ENCODE peak calls at places on chromosomes 13 and 19, in eight cellular contexts. X is ovary, Z is heart right ventricle, G is body of pancreas, F is dorsolateral prefrontal cortex, Q is Calu3, L is mesothelial cell of epicardium, E is progenitor cell of endocrine pancreas. S is an unnamed sample.
A peak's percentile ranks its signal among the peaks of the same experiment; 100 is the strongest.

GRCh38 chr13:27533155-27533643 is 82.8 kb upstream of the MTIF3 start:
- DNase-seq in F (peak; percentile 66), L (peak; percentile 56), G (peak; percentile 90), E (peak; percentile 88), Q (peak; percentile 86), X (peak; percentile 64), Z (peak; percentile 79), S (peak; percentile 61)

GRCh38 chr13:48446454-48446853 is 33.5 kb upstream of the LPAR6 start:
- DNase-seq in Q (no peak), X (no peak), L (no peak), Z (no peak), E (no peak), G (no peak), F (no peak), S (no peak)

GRCh38 chr13:31594056-31594455 is 145.3 kb upstream of the RXFP2 start:
- DNase-seq in L (no peak), Q (no peak), X (no peak), F (no peak), E (no peak), G (no peak), Z (no peak), S (no peak)

GRCh38 chr13:109336730-109337129 is 449.7 kb downstream of the IRS2 start:
- DNase-seq in Q (no peak), F (no peak), E (no peak), Z (no peak), X (no peak), L (no peak), G (no peak), S (no peak)

GRCh38 chr13:30398601-30399072 is 23.7 kb upstream of the UBE2L5 start:
- DNase-seq in G (no peak), E (no peak), L (no peak), X (no peak), Q (no peak), F (no peak), Z (no peak), S (no peak)

GRCh38 chr19:40193587-40193849 is 2.3 kb downstream of the MAP3K10 start:
- DNase-seq in G (no peak), X (no peak), E (no peak), L (no peak), Z (no peak), Q (no peak), F (no peak), S (no peak)

GRCh38 chr19:29404951-29405727 is 120.7 kb upstream of the VSTM2B start:
- DNase-seq in Q (no peak), F (no peak), E (peak; percentile 19), L (peak; percentile 37), G (peak; percentile 10), X (peak; percentile 38), Z (no peak), S (no peak)

GRCh38 chr13:106151056-106151699 is 384.3 kb downstream of the EFNB2 start:
- DNase-seq in Q (peak; percentile 2), Z (no peak), X (no peak), F (no peak), L (no peak), G (no peak), E (no peak), S (no peak)

GRCh38 chr19:11375143-11375948 is 880 bp downstream of the SWSAP1 start:
- DNase-seq in L (no peak), Z (peak; percentile 50), E (no peak), G (peak; percentile 65), X (peak; percentile 71), Q (peak; percentile 7), F (peak; percentile 58), S (peak; percentile 59)

GRCh38 chr13:37306778-37307544 is 201.5 kb upstream of the CSNK1A1L start:
- DNase-seq in Q (peak; percentile 12), E (no peak), Z (no peak), F (no peak), G (no peak), X (no peak), L (no peak), S (no peak)

GRCh38 chr13:41267106-41267505 is 3.7 kb upstream of the MTRF1 start:
- DNase-seq in Z (no peak), F (no peak), Q (no peak), L (no peak), G (no peak), X (no peak), E (no peak), S (no peak)

GRCh38 chr13:50244913-50245574 is 229.8 kb downstream of the KCNRG start:
- DNase-seq in Q (peak; percentile 59), F (no peak), L (no peak), G (peak; percentile 32), Z (no peak), X (no peak), E (no peak), S (no peak)

GRCh38 chr13:87089391-87089790 is 581.8 kb upstream of the SLITRK5 start:
- DNase-seq in L (no peak), E (no peak), Q (no peak), X (no peak), F (no peak), G (no peak), Z (no peak), S (no peak)

GRCh38 chr13:44710576-44710975 is 134.4 kb upstream of the TSC22D1 start:
- DNase-seq in Z (no peak), E (no peak), Q (peak; percentile 23), L (no peak), G (no peak), F (no peak), X (no peak), S (no peak)

GRCh38 chr19:43432866-43433673 is 18.4 kb downstream of the TEX101 start:
- DNase-seq in Z (peak; percentile 37), L (no peak), Q (peak; percentile 86), E (peak; percentile 49), G (peak; percentile 66), F (no peak), X (no peak), S (peak; percentile 52)

GRCh38 chr13:93876236-93876635 is 603.2 kb downstream of the DCT start:
- DNase-seq in L (no peak), X (no peak), E (no peak), Z (no peak), F (no peak), Q (no peak), G (no peak), S (no peak)

GRCh38 chr19:31378404-31378803 is 29.2 kb upstream of the TSHZ3 start:
- DNase-seq in Z (peak; percentile 47), G (peak; percentile 46), E (no peak), X (peak; percentile 76), L (no peak), Q (no peak), F (no peak), S (no peak)

GRCh38 chr13:24005711-24006281 is 108.5 kb upstream of the C1QTNF9B start:
- DNase-seq in E (no peak), Z (no peak), L (no peak), X (no peak), F (no peak), Q (no peak), G (no peak), S (no peak)

GRCh38 chr13:99196466-99197256 is 4.0 kb upstream of the UBAC2 start:
- DNase-seq in Q (no peak), E (no peak), F (no peak), L (no peak), G (no peak), Z (no peak), X (no peak), S (no peak)

GRCh38 chr19:12838893-12839656 is 760 bp downstream of the MAST1 start:
- DNase-seq in Z (no peak), F (no peak), X (no peak), E (no peak), L (no peak), Q (no peak), G (no peak), S (no peak)

GRCh38 chr19:12836529-12836863 is 1.8 kb upstream of the MAST1 start:
- DNase-seq in F (no peak), G (no peak), L (no peak), X (no peak), Q (no peak), Z (no peak), E (no peak), S (no peak)

GRCh38 chr19:12837225-12837624 is 1.1 kb upstream of the MAST1 start:
- DNase-seq in X (no peak), L (no peak), Z (no peak), F (no peak), G (no peak), Q (no peak), E (no peak), S (no peak)

GRCh38 chr19:12840091-12841079 is 2.1 kb downstream of the MAST1 start:
- DNase-seq in Q (peak; percentile 59), L (peak; percentile 57), E (peak; percentile 69), X (no peak), Z (no peak), F (no peak), G (peak; percentile 65), S (no peak)

GRCh38 chr19:12838182-12838890 is at the start of gene MAST1:
- DNase-seq in G (peak; percentile 41), X (no peak), F (peak; percentile 57), Z (no peak), Q (peak; percentile 61), E (peak; percentile 51), L (no peak), S (peak; percentile 60)
- TF ChIP-seq CTCF in G (peak; percentile 66), X (no peak), F (peak; percentile 50), Z (peak; percentile 33), Q (peak; percentile 37), E (peak; percentile 71), L (peak; percentile 29), S (peak; percentile 47)

GRCh38 chr19:33798701-33799111 is 2.0 kb downstream of the KCTD15 start:
- DNase-seq in F (no peak), Z (no peak), G (no peak), L (no peak), E (no peak), X (no peak), Q (no peak), S (no peak)

GRCh38 chr19:33800012-33800680 is 3.5 kb downstream of the KCTD15 start:
- DNase-seq in Q (no peak), G (no peak), Z (no peak), F (no peak), X (no peak), L (no peak), E (no peak), S (no peak)

GRCh38 chr19:33799507-33799906 is 2.8 kb downstream of the KCTD15 start:
- DNase-seq in F (no peak), Q (no peak), Z (no peak), G (no peak), L (no peak), X (no peak), E (no peak), S (no peak)

GRCh38 chr19:33796164-33797100 is at the start of gene KCTD15:
- DNase-seq in Z (no peak), F (no peak), G (peak; percentile 40), X (peak; percentile 50), Q (peak; percentile 54), E (peak; percentile 43), L (no peak), S (no peak)

GRCh38 chr19:33797821-33798633 is 1.4 kb downstream of the KCTD15 start:
- DNase-seq in F (no peak), L (no peak), Z (peak; percentile 71), E (no peak), Q (peak; percentile 22), G (peak; percentile 70), X (peak; percentile 73), S (no peak)
- TF ChIP-seq CTCF in F (no peak), L (no peak), Z (no peak), E (no peak), Q (no peak), G (no peak), X (no peak), S (no peak)

GRCh38 chr19:19858751-19859150 is 6.9 kb upstream of the ZNF253 start:
- DNase-seq in E (no peak), F (no peak), G (no peak), Q (no peak), Z (no peak), L (no peak), X (no peak), S (no peak)
- TF ChIP-seq CTCF in E (no peak), F (no peak), G (no peak), Q (no peak), Z (no peak), L (no peak), X (no peak), S (no peak)

GRCh38 chr19:16185123-16185924 is at the start of gene FAM32A:
- DNase-seq in Q (peak; percentile 95), L (peak; percentile 91), F (peak; percentile 95), G (peak; percentile 99), E (peak; percentile 94), X (peak; percentile 99), Z (peak; percentile 99), S (peak; percentile 97)
- TF ChIP-seq CTCF in Q (peak; percentile 19), L (no peak), F (peak; percentile 60), G (peak; percentile 38), E (peak; percentile 20), X (peak; percentile 14), Z (peak; percentile 47), S (no peak)

S was measured in natural killer cell.